ENCODE peak calls at places on chromosomes 3 and 15, in seven cellular contexts. One of them, this sample, is unnamed.

GRCh38 chr3:12350151-12350813 is 61.4 kb downstream of the PPARG start:
- DNase-seq in lung microvascular endothelial cell: peak; percentile 93
- DNase-seq in breast epithelium: no peak
- DNase-seq in NCI-H2029 treated with DMSO at 0.1 percent for 48 hours: no peak
- DNase-seq in left kidney: no peak
- DNase-seq in Daoy: peak; percentile 16
- DNase-seq in A549: no peak
- DNase-seq in this sample: peak; percentile 71

GRCh38 chr15:76197703-76198455 is 113.4 kb downstream of the ETFA start:
- DNase-seq in lung microvascular endothelial cell: no peak
- DNase-seq in breast epithelium: peak; percentile 37
- DNase-seq in NCI-H2029 treated with DMSO at 0.1 percent for 48 hours: no peak
- DNase-seq in left kidney: no peak
- DNase-seq in Daoy: peak; percentile 83
- DNase-seq in A549: no peak
- DNase-seq in this sample: no peak

GRCh38 chr15:39426552-39427532 is 154.0 kb upstream of the THBS1 start:
- DNase-seq in lung microvascular endothelial cell: peak; percentile 88
- DNase-seq in breast epithelium: no peak
- DNase-seq in NCI-H2029 treated with DMSO at 0.1 percent for 48 hours: no peak
- DNase-seq in left kidney: peak; percentile 50
- DNase-seq in Daoy: peak; percentile 95
- DNase-seq in A549: no peak
- DNase-seq in this sample: no peak

GRCh38 chr3:55483196-55484095 is 3.7 kb downstream of the WNT5A start:
- DNase-seq in lung microvascular endothelial cell: no peak
- DNase-seq in breast epithelium: no peak
- DNase-seq in NCI-H2029 treated with DMSO at 0.1 percent for 48 hours: no peak
- DNase-seq in left kidney: peak; percentile 32
- DNase-seq in Daoy: no peak
- DNase-seq in A549: no peak
- DNase-seq in this sample: no peak

GRCh38 chr3:101873619-101874018 is 24.3 kb downstream of the NFKBIZ start:
- DNase-seq in lung microvascular endothelial cell: peak; percentile 83
- DNase-seq in breast epithelium: no peak
- DNase-seq in NCI-H2029 treated with DMSO at 0.1 percent for 48 hours: no peak
- DNase-seq in left kidney: no peak
- DNase-seq in Daoy: no peak
- DNase-seq in A549: no peak
- DNase-seq in this sample: peak; percentile 63

GRCh38 chr3:72427575-72427974 is 420.7 kb downstream of the SHQ1 start:
- DNase-seq in lung microvascular endothelial cell: peak; percentile 6
- DNase-seq in breast epithelium: no peak
- DNase-seq in NCI-H2029 treated with DMSO at 0.1 percent for 48 hours: no peak
- DNase-seq in left kidney: no peak
- DNase-seq in Daoy: no peak
- DNase-seq in A549: no peak
- DNase-seq in this sample: no peak

GRCh38 chr3:38016847-38017444 is 12.5 kb downstream of the PLCD1 start:
- DNase-seq in lung microvascular endothelial cell: no peak
- DNase-seq in breast epithelium: no peak
- DNase-seq in NCI-H2029 treated with DMSO at 0.1 percent for 48 hours: no peak
- DNase-seq in left kidney: no peak
- DNase-seq in Daoy: no peak
- DNase-seq in A549: no peak
- DNase-seq in this sample: no peak

GRCh38 chr3:66413151-66413751 is 87.6 kb downstream of the LRIG1 start:
- DNase-seq in lung microvascular endothelial cell: no peak
- DNase-seq in breast epithelium: no peak
- DNase-seq in NCI-H2029 treated with DMSO at 0.1 percent for 48 hours: no peak
- DNase-seq in left kidney: no peak
- DNase-seq in Daoy: peak; percentile 69
- DNase-seq in A549: no peak
- DNase-seq in this sample: no peak

GRCh38 chr3:69855436-69856162 is 116.3 kb downstream of the MITF start:
- DNase-seq in lung microvascular endothelial cell: peak; percentile 30
- DNase-seq in breast epithelium: no peak
- DNase-seq in NCI-H2029 treated with DMSO at 0.1 percent for 48 hours: no peak
- DNase-seq in left kidney: peak; percentile 33
- DNase-seq in Daoy: peak; percentile 19
- DNase-seq in A549: no peak
- DNase-seq in this sample: peak; percentile 85

GRCh38 chr3:177777699-177778098 is 580.4 kb upstream of the TBL1XR1 start:
- DNase-seq in lung microvascular endothelial cell: peak; percentile 46
- DNase-seq in breast epithelium: no peak
- DNase-seq in NCI-H2029 treated with DMSO at 0.1 percent for 48 hours: peak; percentile 49
- DNase-seq in left kidney: peak; percentile 74
- DNase-seq in Daoy: peak; percentile 77
- DNase-seq in A549: peak; percentile 2
- DNase-seq in this sample: peak; percentile 41

GRCh38 chr3:115518100-115518852 is 105.0 kb upstream of the GAP43 start:
- DNase-seq in lung microvascular endothelial cell: peak; percentile 86
- DNase-seq in breast epithelium: no peak
- DNase-seq in NCI-H2029 treated with DMSO at 0.1 percent for 48 hours: no peak
- DNase-seq in left kidney: peak; percentile 82
- DNase-seq in Daoy: peak; percentile 95
- DNase-seq in A549: no peak
- DNase-seq in this sample: peak; percentile 92

GRCh38 chr3:94416768-94417167 is 353.9 kb downstream of the NSUN3 start:
- DNase-seq in lung microvascular endothelial cell: no peak
- DNase-seq in breast epithelium: no peak
- DNase-seq in NCI-H2029 treated with DMSO at 0.1 percent for 48 hours: no peak
- DNase-seq in left kidney: no peak
- DNase-seq in Daoy: no peak
- DNase-seq in A549: no peak
- DNase-seq in this sample: no peak

GRCh38 chr15:86915811-86916331 is 836.2 kb downstream of the AGBL1 start:
- DNase-seq in lung microvascular endothelial cell: peak; percentile 2
- DNase-seq in breast epithelium: no peak
- DNase-seq in NCI-H2029 treated with DMSO at 0.1 percent for 48 hours: no peak
- DNase-seq in left kidney: peak; percentile 79
- DNase-seq in Daoy: peak; percentile 3
- DNase-seq in A549: peak; percentile 47
- DNase-seq in this sample: no peak

GRCh38 chr3:10408680-10409079 is 87.8 kb upstream of the SEC13 start:
- DNase-seq in lung microvascular endothelial cell: no peak
- DNase-seq in breast epithelium: no peak
- DNase-seq in NCI-H2029 treated with DMSO at 0.1 percent for 48 hours: no peak
- DNase-seq in left kidney: no peak
- DNase-seq in Daoy: peak; percentile 11
- DNase-seq in A549: no peak
- DNase-seq in this sample: no peak

GRCh38 chr15:83830381-83830780 is 176.5 kb downstream of the ADAMTSL3 start:
- DNase-seq in lung microvascular endothelial cell: no peak
- DNase-seq in breast epithelium: no peak
- DNase-seq in NCI-H2029 treated with DMSO at 0.1 percent for 48 hours: no peak
- DNase-seq in left kidney: no peak
- DNase-seq in Daoy: no peak
- DNase-seq in A549: no peak
- DNase-seq in this sample: no peak

GRCh38 chr3:168858327-168858726 is 762.6 kb upstream of the GOLIM4 start:
- DNase-seq in lung microvascular endothelial cell: no peak
- DNase-seq in breast epithelium: no peak
- DNase-seq in NCI-H2029 treated with DMSO at 0.1 percent for 48 hours: no peak
- DNase-seq in left kidney: no peak
- DNase-seq in Daoy: no peak
- DNase-seq in A549: no peak
- DNase-seq in this sample: no peak

GRCh38 chr15:50145451-50145872 is 26.4 kb upstream of the ATP8B4 start:
- DNase-seq in lung microvascular endothelial cell: peak; percentile 82
- DNase-seq in breast epithelium: no peak
- DNase-seq in NCI-H2029 treated with DMSO at 0.1 percent for 48 hours: peak; percentile 42
- DNase-seq in left kidney: peak; percentile 90
- DNase-seq in Daoy: peak; percentile 82
- DNase-seq in A549: peak; percentile 65
- DNase-seq in this sample: peak; percentile 73

GRCh38 chr3:80283783-80284182 is 516.0 kb upstream of the ROBO1 start:
- DNase-seq in lung microvascular endothelial cell: no peak
- DNase-seq in breast epithelium: no peak
- DNase-seq in NCI-H2029 treated with DMSO at 0.1 percent for 48 hours: no peak
- DNase-seq in left kidney: peak; percentile 2
- DNase-seq in Daoy: no peak
- DNase-seq in A549: no peak
- DNase-seq in this sample: no peak

GRCh38 chr3:35422826-35423601 is 216.3 kb upstream of the ARPP21 start:
- DNase-seq in lung microvascular endothelial cell: peak; percentile 84
- DNase-seq in breast epithelium: no peak
- DNase-seq in NCI-H2029 treated with DMSO at 0.1 percent for 48 hours: no peak
- DNase-seq in left kidney: no peak
- DNase-seq in Daoy: no peak
- DNase-seq in A549: no peak
- DNase-seq in this sample: peak; percentile 81

This sample was measured in endothelial cell of umbilical vein.